ENCODE peak calls at places on chromosomes 2 and 18, in eight cellular contexts. K is cardiac muscle cell, G is lower lobe of right lung, X is fibroblast of pulmonary artery, Y is GM12865, Q is AG04450, F is coronary artery, J is stomach. M is an unnamed sample.

GRCh38 chr2:151197184-151198070 is 64.2 kb downstream of the RBM43 start:
- DNase-seq in F (no peak), K (no peak), J (no peak), X (no peak), Y (no peak), Q (no peak), G (no peak), M (peak; percentile 4)

GRCh38 chr18:26185267-26185666 is 41.0 kb upstream of the TAF4B start:
- DNase-seq in Y (no peak), K (peak; percentile 1), F (no peak), G (no peak), Q (no peak), X (peak; percentile 7), J (no peak), M (no peak)

GRCh38 chr2:66984864-66985263 is 412.3 kb upstream of the ETAA1 start:
- DNase-seq in G (no peak), J (no peak), X (no peak), Q (no peak), K (no peak), Y (no peak), F (no peak), M (no peak)

GRCh38 chr2:181937473-181937872 is 45.9 kb downstream of the ITPRID2 start:
- DNase-seq in F (no peak), G (no peak), J (no peak), X (peak; percentile 56), Q (no peak), K (peak; percentile 30), Y (no peak), M (no peak)

GRCh38 chr2:85668009-85668856 is at the start of gene SFTPB:
- DNase-seq in J (no peak), Y (no peak), X (peak; percentile 13), F (no peak), K (no peak), G (peak; percentile 89), Q (no peak), M (no peak)

GRCh38 chr2:185502351-185502750 is 236.3 kb upstream of the FSIP2 start:
- DNase-seq in J (no peak), X (no peak), Y (no peak), F (no peak), Q (no peak), G (no peak), K (no peak), M (no peak)

GRCh38 chr18:74389991-74390390 is 67.1 kb downstream of the DIPK1C start:
- DNase-seq in F (no peak), X (no peak), Y (no peak), K (no peak), G (no peak), Q (no peak), J (no peak), M (no peak)

GRCh38 chr2:204545861-204546773 is 842 bp downstream of the PARD3B start:
- DNase-seq in J (peak; percentile 48), F (no peak), Y (no peak), G (peak; percentile 58), Q (no peak), X (no peak), K (no peak), M (peak; percentile 2)

GRCh38 chr2:71669058-71669456 is 215.7 kb downstream of the DYSF start:
- DNase-seq in F (no peak), K (no peak), G (no peak), Q (no peak), Y (no peak), J (no peak), X (no peak), M (no peak)

GRCh38 chr18:58297198-58297597 is 253.2 kb downstream of the NEDD4L start:
- DNase-seq in Y (peak; percentile 14), F (no peak), X (no peak), Q (no peak), J (no peak), G (no peak), K (peak; percentile 34), M (peak; percentile 35)

GRCh38 chr2:46471-47345 is at the start of gene FAM110C:
- DNase-seq in Y (no peak), F (peak; percentile 89), X (peak; percentile 19), K (peak; percentile 67), G (peak; percentile 81), J (peak; percentile 88), Q (no peak), M (peak; percentile 50)

GRCh38 chr2:140804682-140805235 is 1326.1 kb downstream of the LRP1B start:
- DNase-seq in Q (no peak), Y (no peak), F (no peak), K (no peak), J (no peak), X (no peak), G (no peak), M (no peak)

GRCh38 chr2:229780856-229781773 is 66.8 kb upstream of the DNER start:
- DNase-seq in X (peak; percentile 73), K (peak; percentile 70), Y (peak; percentile 44), F (no peak), J (no peak), G (no peak), Q (peak; percentile 21), M (no peak)

GRCh38 chr18:13264091-13264777 is 45.7 kb downstream of the LDLRAD4 start:
- DNase-seq in G (no peak), F (no peak), J (no peak), K (peak; percentile 55), X (no peak), Y (no peak), Q (no peak), M (no peak)

GRCh38 chr2:42092084-42092996 is 44.5 kb downstream of the PKDCC start:
- DNase-seq in X (peak; percentile 59), G (no peak), Q (no peak), K (peak; percentile 67), F (no peak), J (peak; percentile 55), Y (no peak), M (no peak)

GRCh38 chr2:173221937-173222594 is 132.6 kb upstream of the CDCA7 start:
- DNase-seq in J (no peak), K (no peak), Q (no peak), X (no peak), Y (peak; percentile 48), G (no peak), F (no peak), M (no peak)

GRCh38 chr2:10171006-10171800 is 48.7 kb downstream of the RRM2 start:
- DNase-seq in J (no peak), Y (no peak), G (no peak), X (no peak), K (no peak), Q (no peak), F (no peak), M (no peak)

GRCh38 chr2:10169053-10169578 is 46.6 kb downstream of the RRM2 start:
- DNase-seq in X (no peak), G (no peak), F (no peak), J (no peak), Y (no peak), K (no peak), Q (no peak), M (no peak)

GRCh38 chr2:10169581-10169980 is 47.0 kb downstream of the RRM2 start:
- DNase-seq in F (no peak), Y (no peak), Q (no peak), J (no peak), K (peak; percentile 36), G (no peak), X (peak; percentile 20), M (no peak)

GRCh38 chr2:10172033-10172865 is 49.7 kb downstream of the RRM2 start:
- DNase-seq in X (no peak), F (no peak), K (no peak), Q (no peak), G (no peak), Y (no peak), J (no peak), M (no peak)

DNA sequence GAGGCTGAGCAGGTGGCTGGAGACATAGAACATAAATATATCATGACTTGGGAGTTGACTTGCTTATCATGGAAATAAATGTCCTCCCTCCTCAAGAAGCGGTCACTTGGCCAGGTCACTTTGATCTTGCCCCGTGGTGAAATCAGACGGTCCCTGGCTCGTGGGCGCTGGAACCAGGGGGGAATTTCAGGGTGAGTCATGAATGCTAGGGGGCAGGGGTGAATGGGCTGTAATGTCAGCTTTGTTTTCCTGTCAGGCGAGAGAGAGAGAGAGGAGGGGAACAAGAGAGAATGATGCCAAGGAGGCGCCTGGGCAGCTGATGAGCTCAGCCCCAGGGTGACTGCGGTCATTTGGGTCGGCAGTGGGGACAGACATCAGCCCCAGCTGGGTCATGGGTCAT is 47.7 kb downstream of the RRM2 start:
- DNase-seq in Q (no peak), K (peak; percentile 41), G (no peak), J (no peak), Y (no peak), X (peak; percentile 43), F (no peak), M (no peak)
- TF ChIP-seq CTCF in Q (no peak), K (no peak), G (no peak), J (no peak), Y (no peak), X (no peak), F (no peak), M (no peak)

DNA sequence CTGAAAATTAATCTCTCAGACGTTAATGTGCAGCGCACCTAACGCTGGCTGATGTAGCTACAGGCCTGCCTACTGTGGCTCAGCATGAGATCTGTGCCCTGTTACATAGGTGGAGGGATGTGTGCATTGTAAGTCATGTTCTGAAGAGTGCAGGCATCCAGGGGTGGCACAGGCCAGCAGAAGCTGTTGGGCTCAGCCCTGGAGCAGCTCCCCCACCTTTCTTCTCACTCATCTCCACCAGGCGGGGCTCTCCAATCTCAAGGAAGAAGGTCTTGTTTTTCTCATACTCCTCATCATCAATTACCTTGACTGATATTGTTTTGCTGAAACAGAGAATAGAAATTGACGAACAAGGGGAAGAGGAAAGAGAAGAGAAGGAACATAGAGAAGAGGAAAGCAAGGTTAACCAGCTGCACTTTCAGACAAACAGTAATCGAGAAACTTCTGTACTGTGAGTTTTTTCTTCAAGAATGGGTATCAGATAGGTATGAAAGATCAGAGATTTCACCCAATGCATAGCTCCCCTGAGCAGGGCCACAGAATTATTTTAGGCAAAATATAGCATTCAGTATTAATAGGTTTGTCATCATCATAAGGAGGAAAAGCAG is 273.6 kb downstream of the SLC8A1 start:
- DNase-seq in K (no peak), F (no peak), Q (no peak), G (no peak), J (no peak), X (no peak), Y (peak; percentile 35), M (no peak)
- TF ChIP-seq CTCF in K (no peak), F (no peak), Q (no peak), G (no peak), J (no peak), X (no peak), Y (no peak), M (no peak)

DNA sequence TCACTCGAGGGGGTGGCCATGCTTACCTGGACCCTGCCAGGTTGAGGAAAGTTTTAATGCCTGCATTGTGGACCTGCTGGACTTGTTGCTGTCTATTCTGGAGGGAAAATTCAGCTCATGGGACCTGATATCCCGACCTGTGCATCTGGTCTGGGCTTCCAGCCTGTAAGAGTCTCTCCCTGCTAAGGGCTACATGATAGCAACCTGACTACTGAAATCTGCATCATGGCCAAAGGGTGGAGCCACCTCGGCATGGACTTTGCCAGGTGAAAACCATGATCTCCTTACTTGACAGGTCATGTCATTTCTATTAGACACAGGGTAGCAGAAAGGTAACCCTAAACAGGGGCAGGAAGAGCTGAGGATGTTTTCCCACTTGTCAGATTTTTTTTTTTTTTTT is 12.9 kb upstream of the SLC66A3 start:
- DNase-seq in G (no peak), J (no peak), Q (no peak), X (no peak), F (no peak), Y (no peak), K (no peak), M (no peak)
- TF ChIP-seq CTCF in G (no peak), J (no peak), Q (no peak), X (no peak), F (no peak), Y (no peak), K (no peak), M (no peak)

GRCh38 chr2:9796056-9796792 is 47.0 kb upstream of the TAF1B start:
- DNase-seq in K (no peak), X (no peak), G (no peak), J (no peak), Y (no peak), Q (no peak), F (no peak), M (no peak)
- TF ChIP-seq CTCF in K (no peak), X (peak; percentile 10), G (no peak), J (no peak), Y (no peak), Q (peak; percentile 12), F (no peak), M (no peak)